ENCODE peak calls at places on chromosomes 12 and 14, in five cellular contexts. Q is sigmoid colon, G is SK-N-SH, U is GM12878, C is esophagus muscularis mucosa. B is an unnamed sample.

GRCh38 chr12:47747115-47747514 is 11.6 kb downstream of the RAPGEF3 start:
- DNase-seq in G (no peak), C (no peak), Q (no peak), U (no peak), B (no peak)

GRCh38 chr12:6788972-6789905 is at the start of gene CD4:
- DNase-seq in U (no peak), C (no peak), Q (no peak), G (no peak), B (no peak)

GRCh38 chr14:100593751-100594624 is 6.8 kb upstream of the BEGAIN start:
- DNase-seq in C (no peak), Q (peak; percentile 37), G (no peak), U (no peak), B (no peak)

GRCh38 chr12:2682301-2683282 is 112.2 kb upstream of the FKBP4 start:
- DNase-seq in U (no peak), G (peak; percentile 49), Q (no peak), C (no peak), B (no peak)

GRCh38 chr12:132465269-132466190 is 24.4 kb upstream of the FBRSL1 start:
- DNase-seq in C (no peak), Q (no peak), G (no peak), U (no peak), B (no peak)

GRCh38 chr12:50986961-50987737 is 34.8 kb downstream of the HIGD1C start:
- DNase-seq in C (no peak), U (no peak), G (peak; percentile 44), Q (peak; percentile 71), B (peak; percentile 49)

GRCh38 chr14:101111620-101112290 is 208.2 kb upstream of the RTL1 start:
- DNase-seq in U (no peak), G (peak; percentile 40), C (peak; percentile 42), Q (peak; percentile 48), B (peak; percentile 24)

GRCh38 chr14:52918486-52918885 is 32.4 kb downstream of the FERMT2 start:
- DNase-seq in G (no peak), C (no peak), U (peak; percentile 62), Q (no peak), B (no peak)

GRCh38 chr14:102909462-102909861 is 13.0 kb upstream of the AMN start:
- DNase-seq in C (no peak), U (no peak), G (peak; percentile 28), Q (no peak), B (no peak)

GRCh38 chr12:107537464-107538119 is 148.0 kb upstream of the PWP1 start:
- DNase-seq in U (no peak), C (peak; percentile 90), G (no peak), Q (no peak), B (no peak)

GRCh38 chr12:130849561-130850417 is 10.7 kb upstream of the STX2 start:
- DNase-seq in G (no peak), Q (peak; percentile 2), C (no peak), U (no peak), B (no peak)

GRCh38 chr14:76293923-76294322 is 82.0 kb upstream of the ESRRB start:
- DNase-seq in U (no peak), G (no peak), C (no peak), Q (no peak), B (no peak)

GRCh38 chr14:22432348-22432976 is 156.6 kb downstream of the DAD1 start:
- DNase-seq in C (no peak), G (no peak), U (no peak), Q (no peak), B (peak; percentile 65)

GRCh38 chr14:90753456-90754005 is 62.7 kb downstream of the TTC7B start:
- DNase-seq in G (no peak), U (no peak), Q (no peak), C (no peak), B (no peak)

GRCh38 chr12:69580074-69580473 is 5.2 kb upstream of the CCT2 start:
- DNase-seq in Q (no peak), U (no peak), G (no peak), C (no peak), B (no peak)

GRCh38 chr12:8035440-8036010 is 3.0 kb downstream of the FOXJ2 start:
- DNase-seq in C (no peak), Q (no peak), G (no peak), U (no peak), B (no peak)

GRCh38 chr14:51395361-51395849 is 155.4 kb downstream of the TMX1 start:
- DNase-seq in G (peak; percentile 72), C (no peak), Q (peak; percentile 82), U (no peak), B (no peak)

GRCh38 chr14:74702293-74702692 is 10.6 kb downstream of the AREL1 start:
- DNase-seq in C (no peak), G (no peak), Q (no peak), U (no peak), B (no peak)

GRCh38 chr12:55642275-55643068 is 5.8 kb downstream of the OR10P1 start:
- DNase-seq in G (no peak), C (no peak), U (no peak), Q (no peak), B (no peak)

GRCh38 chr12:31470462-31470861 is 120.5 kb downstream of the DENND5B start:
- DNase-seq in G (no peak), C (no peak), Q (no peak), U (no peak), B (no peak)

GRCh38 chr14:105805701-105806100 is 279.3 kb downstream of the TMEM121 start:
- DNase-seq in Q (no peak), C (no peak), G (no peak), U (no peak), B (no peak)

GRCh38 chr12:14418526-14418925 is 53.0 kb downstream of the ATF7IP start:
- DNase-seq in Q (no peak), U (no peak), C (no peak), G (peak; percentile 27), B (no peak)

GRCh38 chr14:64689292-64689691 is 14.9 kb upstream of the PLEKHG3 start:
- DNase-seq in C (no peak), Q (no peak), U (no peak), G (no peak), B (no peak)

GRCh38 chr14:91392623-91393303 is 24.9 kb downstream of the CCDC88C start:
- DNase-seq in Q (no peak), C (no peak), G (no peak), U (no peak), B (no peak)

GRCh38 chr12:57237952-57238853 is 8.7 kb downstream of the SHMT2 start:
- DNase-seq in Q (peak; percentile 67), C (no peak), U (no peak), G (peak; percentile 73), B (no peak)
- H3K4me1 ChIP-seq in Q (peaks cover 54% of the 10 kb centered on the region), C (peaks cover 50% of the 10 kb centered on the region), U (peaks cover 44% of the 10 kb centered on the region), G (peaks cover 57% of the 10 kb centered on the region), B (peaks cover 79% of the 10 kb centered on the region)

GRCh38 chr12:86671001-86671400 is 414.8 kb upstream of the MGAT4C start:
- DNase-seq in Q (no peak), C (no peak), U (no peak), G (no peak), B (no peak)
- TF ChIP-seq EP300 in Q (no peak), C (no peak), U (no peak), G (no peak), B (no peak)

GRCh38 chr12:4421590-4422031 is 24.0 kb downstream of the FGF6 start:
- DNase-seq in U (no peak), G (peak; percentile 82), C (no peak), Q (no peak), B (no peak)
- TF ChIP-seq CTCF in U (peak; percentile 62), G (peak; percentile 77), C (peak; percentile 34), Q (no peak), B (peak; percentile 61)

GRCh38 chr14:24430143-24430681 is 458 bp downstream of the KHNYN start:
- DNase-seq in Q (peak; percentile 89), U (no peak), G (peak; percentile 93), C (peak; percentile 93), B (peak; percentile 72)

GRCh38 chr14:24430682-24431568 is 1.2 kb downstream of the KHNYN start:
- DNase-seq in U (no peak), G (no peak), C (peak; percentile 89), Q (no peak), B (peak; percentile 27)

GRCh38 chr14:24434676-24435075 is 4.9 kb downstream of the KHNYN start:
- DNase-seq in G (no peak), C (peak; percentile 68), U (no peak), Q (no peak), B (no peak)

GRCh38 chr14:24431569-24432258 is 2.0 kb downstream of the KHNYN start:
- DNase-seq in C (peak; percentile 94), Q (peak; percentile 95), G (peak; percentile 93), U (peak; percentile 76), B (peak; percentile 93)

GRCh38 chr14:24432259-24433131 is 2.7 kb downstream of the KHNYN start:
- DNase-seq in U (no peak), Q (peak; percentile 66), C (peak; percentile 64), G (peak; percentile 17), B (no peak)
- H3K4me1 ChIP-seq in U (peaks cover 17% of the 10 kb centered on the region), Q (peaks cover 53% of the 10 kb centered on the region), C (peaks cover 54% of the 10 kb centered on the region), G (peaks cover 26% of the 10 kb centered on the region), B (peaks cover 85% of the 10 kb centered on the region)

DNA sequence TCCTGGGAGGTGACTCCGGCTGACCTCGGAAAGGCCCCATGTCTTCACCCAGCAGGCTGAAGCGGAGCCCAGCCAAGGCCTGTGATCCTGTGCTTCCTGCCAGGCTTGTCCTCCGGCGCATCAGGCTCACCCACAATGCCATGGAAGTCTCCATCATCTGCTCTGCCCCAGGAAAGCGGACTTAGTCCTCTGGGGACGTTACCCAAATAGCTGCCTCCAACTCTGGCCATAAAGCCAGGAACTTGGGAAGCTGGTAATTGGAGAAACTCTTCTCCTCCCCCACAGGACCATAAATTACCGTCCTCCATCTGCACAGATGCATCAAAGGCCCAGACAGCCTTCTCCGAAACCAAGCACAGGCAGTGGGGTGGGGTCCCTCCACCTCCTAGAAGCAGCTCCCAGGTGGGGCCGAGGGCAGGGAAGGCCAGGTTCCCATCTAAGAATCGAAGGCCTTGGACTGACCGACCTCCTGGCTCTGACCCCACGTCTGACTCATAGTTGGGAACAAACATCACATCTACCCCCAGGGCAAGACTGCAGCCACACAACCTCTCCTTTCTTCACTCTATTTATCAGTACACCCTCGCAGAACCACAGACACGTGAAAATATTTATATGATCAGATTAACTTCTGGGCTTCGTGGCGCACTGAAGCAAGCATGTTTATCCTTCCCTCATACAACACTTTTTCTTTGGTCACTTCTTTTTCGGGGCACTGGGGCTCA is 56.4 kb downstream of the PITPNM2 start:
- DNase-seq in U (no peak), C (no peak), Q (peak; percentile 79), G (no peak), B (peak; percentile 34)
- TF ChIP-seq EP300 in U (no peak), C (no peak), Q (no peak), G (no peak), B (no peak)

GRCh38 chr14:68937790-68938514 is 41.1 kb downstream of the ACTN1 start:
- DNase-seq in G (peak; percentile 87), C (no peak), U (no peak), Q (peak; percentile 95), B (peak; percentile 76)
- TF ChIP-seq CTCF in G (peak; percentile 53), C (peak; percentile 46), U (no peak), Q (peak; percentile 52), B (peak; percentile 22)

B was measured in stomach.